ENCODE peak calls at places on chromosomes 3 and 15, in nine cellular contexts. Y, H, S, I, B, N, U, E and T are unnamed samples.
A peak's percentile ranks its signal among the peaks of the same experiment; 100 is the strongest.

GRCh38 chr15:98292442-98293240 is 332.1 kb downstream of the ARRDC4 start:
- DNase-seq in Y (no peak), H (no peak), S (peak; percentile 22), I (no peak), B (peak; percentile 39), N (peak; percentile 72), U (no peak), E (peak; percentile 45), T (peak; percentile 21)

GRCh38 chr3:180610981-180611380 is 9.0 kb downstream of the TTC14 start:
- DNase-seq in Y (no peak), H (no peak), S (no peak), I (no peak), B (no peak), N (no peak), U (no peak), E (no peak), T (no peak)

GRCh38 chr3:39804951-39805350 is 4.5 kb upstream of the MYRIP start:
- DNase-seq in Y (no peak), H (no peak), S (no peak), I (no peak), B (no peak), N (no peak), U (no peak), E (no peak), T (no peak)

GRCh38 chr3:53137221-53137620 is 7.0 kb upstream of the RFT1 start:
- DNase-seq in Y (no peak), H (no peak), S (no peak), I (no peak), B (no peak), N (no peak), U (no peak), E (no peak), T (no peak)

GRCh38 chr3:135514064-135514455 is 451.5 kb upstream of the PPP2R3A start:
- DNase-seq in Y (no peak), H (no peak), S (no peak), I (no peak), B (peak; percentile 8), N (peak; percentile 9), U (no peak), E (no peak), T (peak; percentile 68)

GRCh38 chr15:29636140-29636539 is 186.1 kb downstream of the TJP1 start:
- DNase-seq in Y (no peak), H (no peak), S (no peak), I (no peak), B (peak; percentile 63), N (no peak), U (no peak), E (no peak), T (no peak)

GRCh38 chr15:89192771-89193170 is 28.6 kb downstream of the RLBP1 start:
- DNase-seq in Y (no peak), H (no peak), S (no peak), I (no peak), B (no peak), N (no peak), U (peak; percentile 47), E (no peak), T (no peak)

GRCh38 chr3:133460809-133461208 is 61.0 kb downstream of the BFSP2 start:
- DNase-seq in Y (no peak), H (no peak), S (no peak), I (no peak), B (no peak), N (no peak), U (no peak), E (no peak), T (no peak)

GRCh38 chr3:16369247-16369646 is 104.2 kb downstream of the OXNAD1 start:
- DNase-seq in Y (peak; percentile 78), H (no peak), S (no peak), I (no peak), B (no peak), N (peak; percentile 15), U (no peak), E (no peak), T (no peak)

GRCh38 chr3:58054652-58055051 is 46.4 kb downstream of the FLNB start:
- DNase-seq in Y (no peak), H (no peak), S (no peak), I (no peak), B (no peak), N (no peak), U (no peak), E (no peak), T (no peak)

GRCh38 chr3:64267774-64268604 is 42.7 kb upstream of the PRICKLE2 start:
- DNase-seq in Y (no peak), H (peak; percentile 44), S (peak; percentile 71), I (no peak), B (no peak), N (peak; percentile 59), U (no peak), E (peak; percentile 64), T (no peak)

GRCh38 chr3:178385280-178385952 is 150.8 kb upstream of the KCNMB2 start:
- DNase-seq in Y (no peak), H (no peak), S (peak; percentile 49), I (peak; percentile 73), B (no peak), N (peak; percentile 27), U (no peak), E (no peak), T (peak; percentile 37)

GRCh38 chr3:10976770-10977169 is 15.8 kb upstream of the SLC6A1 start:
- DNase-seq in Y (no peak), H (no peak), S (no peak), I (no peak), B (no peak), N (no peak), U (no peak), E (no peak), T (no peak)

GRCh38 chr15:62895905-62896316 is 146.6 kb upstream of the TPM1 start:
- DNase-seq in Y (no peak), H (no peak), S (peak; percentile 51), I (no peak), B (peak; percentile 6), N (peak; percentile 85), U (peak; percentile 85), E (no peak), T (peak; percentile 84)

GRCh38 chr3:119859728-119860127 is 77.8 kb downstream of the NR1I2 start:
- DNase-seq in Y (no peak), H (no peak), S (no peak), I (no peak), B (no peak), N (no peak), U (no peak), E (no peak), T (no peak)

GRCh38 chr15:87080547-87080946 is 1000.9 kb downstream of the AGBL1 start:
- DNase-seq in Y (no peak), H (no peak), S (peak; percentile 47), I (no peak), B (no peak), N (no peak), U (no peak), E (no peak), T (peak; percentile 45)

GRCh38 chr15:58392611-58393161 is 39.1 kb upstream of the LIPC start:
- DNase-seq in Y (no peak), H (no peak), S (no peak), I (no peak), B (no peak), N (no peak), U (no peak), E (no peak), T (no peak)

GRCh38 chr3:170330366-170330765 is 27.1 kb upstream of the SKIL start:
- DNase-seq in Y (no peak), H (no peak), S (peak; percentile 39), I (no peak), B (peak; percentile 82), N (peak; percentile 79), U (no peak), E (no peak), T (peak; percentile 77)

GRCh38 chr3:53921296-53921695 is 29.6 kb upstream of the SELENOK start:
- DNase-seq in Y (no peak), H (peak; percentile 12), S (peak; percentile 10), I (no peak), B (peak; percentile 11), N (no peak), U (no peak), E (no peak), T (no peak)

GRCh38 chr3:187765342-187765741 is 20.1 kb upstream of the BCL6 start:
- DNase-seq in Y (no peak), H (no peak), S (peak; percentile 71), I (no peak), B (no peak), N (no peak), U (no peak), E (no peak), T (peak; percentile 21)

GRCh38 chr3:50517721-50518206 is 14.3 kb upstream of the CACNA2D2 start:
- DNase-seq in Y (no peak), H (no peak), S (no peak), I (no peak), B (no peak), N (no peak), U (no peak), E (no peak), T (no peak)

GRCh38 chr3:133930341-133930933 is 34.8 kb upstream of the RAB6B start:
- DNase-seq in Y (no peak), H (no peak), S (peak; percentile 62), I (peak; percentile 58), B (peak; percentile 67), N (peak; percentile 77), U (peak; percentile 37), E (peak; percentile 50), T (peak; percentile 76)

GRCh38 chr3:47838503-47838902 is 35.6 kb downstream of the DHX30 start:
- DNase-seq in Y (no peak), H (no peak), S (no peak), I (no peak), B (no peak), N (no peak), U (no peak), E (no peak), T (no peak)

GRCh38 chr15:88378259-88378658 is 88.9 kb downstream of the MRPL46 start:
- DNase-seq in Y (no peak), H (no peak), S (no peak), I (no peak), B (no peak), N (no peak), U (no peak), E (no peak), T (no peak)

GRCh38 chr3:23966308-23966707 is 21.2 kb downstream of the NR1D2 start:
- DNase-seq in Y (peak; percentile 46), H (no peak), S (no peak), I (no peak), B (no peak), N (no peak), U (no peak), E (no peak), T (no peak)

GRCh38 chr15:43514241-43515057 is 3.0 kb upstream of the MAP1A start:
- DNase-seq in Y (no peak), H (no peak), S (peak; percentile 93), I (peak; percentile 3), B (no peak), N (no peak), U (no peak), E (no peak), T (peak; percentile 44)